ENCODE peak calls at places on chromosomes 7 and 10, in four cellular contexts. One of them, this sample, is unnamed.

GRCh38 chr10:44372181-44372580 is 12.7 kb downstream of the CXCL12 start:
- DNase-seq in IMR-90: no peak
- DNase-seq in H1: no peak
- DNase-seq in mesendoderm: no peak
- DNase-seq in this sample: no peak

GRCh38 chr7:102431617-102432298 is 1.6 kb upstream of the ORAI2 start:
- DNase-seq in IMR-90: no peak
- DNase-seq in H1: no peak
- DNase-seq in mesendoderm: peak; percentile 70
- DNase-seq in this sample: peak; percentile 41

GRCh38 chr7:116443101-116443523 is 56.4 kb upstream of the CAV2 start:
- DNase-seq in mesendoderm: peak; percentile 54
- DNase-seq in IMR-90: peak; percentile 97
- DNase-seq in H1: no peak
- DNase-seq in this sample: no peak

GRCh38 chr7:84372155-84372621 is 177.6 kb upstream of the SEMA3A start:
- DNase-seq in H1: no peak
- DNase-seq in IMR-90: peak; percentile 98
- DNase-seq in mesendoderm: no peak
- DNase-seq in this sample: no peak

GRCh38 chr10:45420453-45421192 is 46.6 kb downstream of the ALOX5 start:
- DNase-seq in mesendoderm: no peak
- DNase-seq in IMR-90: peak; percentile 52
- DNase-seq in H1: no peak
- DNase-seq in this sample: no peak

GRCh38 chr7:131521651-131522163 is 34.7 kb downstream of the PODXL start:
- DNase-seq in mesendoderm: peak; percentile 91
- DNase-seq in H1: no peak
- DNase-seq in IMR-90: no peak
- DNase-seq in this sample: peak; percentile 65

GRCh38 chr10:107546239-107546638 is 381.7 kb upstream of the SORCS1 start:
- DNase-seq in mesendoderm: peak; percentile 19
- DNase-seq in IMR-90: peak; percentile 33
- DNase-seq in H1: no peak
- DNase-seq in this sample: no peak

GRCh38 chr7:157688439-157689268 is 351.9 kb downstream of the DNAJB6 start:
- DNase-seq in mesendoderm: peak; percentile 83
- DNase-seq in IMR-90: no peak
- DNase-seq in H1: no peak
- DNase-seq in this sample: peak; percentile 78

GRCh38 chr10:118983263-118983662 is 46.3 kb upstream of the NANOS1 start:
- DNase-seq in IMR-90: no peak
- DNase-seq in mesendoderm: no peak
- DNase-seq in H1: no peak
- DNase-seq in this sample: peak; percentile 19

GRCh38 chr10:128697437-128697836 is 571.2 kb upstream of the MKI67 start:
- DNase-seq in IMR-90: no peak
- DNase-seq in mesendoderm: no peak
- DNase-seq in H1: no peak
- DNase-seq in this sample: no peak

GRCh38 chr10:116787018-116787674 is 44.8 kb upstream of the HSPA12A start:
- DNase-seq in IMR-90: no peak
- DNase-seq in mesendoderm: no peak
- DNase-seq in H1: no peak
- DNase-seq in this sample: no peak

GRCh38 chr10:1411956-1412355 is 325.4 kb downstream of the ADARB2 start:
- DNase-seq in mesendoderm: no peak
- DNase-seq in H1: no peak
- DNase-seq in IMR-90: no peak
- DNase-seq in this sample: no peak

GRCh38 chr7:40673285-40673684 is 538.5 kb downstream of the SUGCT start:
- DNase-seq in H1: no peak
- DNase-seq in mesendoderm: no peak
- DNase-seq in IMR-90: peak; percentile 93
- DNase-seq in this sample: no peak

GRCh38 chr7:101728888-101729883 is 88.2 kb upstream of the CUX1 start:
- DNase-seq in IMR-90: peak; percentile 97
- DNase-seq in H1: no peak
- DNase-seq in mesendoderm: no peak
- DNase-seq in this sample: no peak

GRCh38 chr7:2038876-2039728 is 193.6 kb downstream of the MAD1L1 start:
- DNase-seq in IMR-90: no peak
- DNase-seq in mesendoderm: no peak
- DNase-seq in H1: no peak
- DNase-seq in this sample: no peak

GRCh38 chr7:1900847-1901246 is 230.8 kb downstream of the ELFN1 start:
- DNase-seq in IMR-90: no peak
- DNase-seq in H1: no peak
- DNase-seq in mesendoderm: no peak
- DNase-seq in this sample: no peak

GRCh38 chr7:18667466-18667865 is 171.9 kb downstream of the HDAC9 start:
- DNase-seq in IMR-90: peak; percentile 80
- DNase-seq in mesendoderm: peak; percentile 71
- DNase-seq in H1: no peak
- DNase-seq in this sample: no peak

GRCh38 chr7:96075510-96076349 is 246.2 kb downstream of the SLC25A13 start:
- DNase-seq in mesendoderm: peak; percentile 72
- DNase-seq in H1: no peak
- DNase-seq in IMR-90: peak; percentile 56
- DNase-seq in this sample: peak; percentile 68

GRCh38 chr7:116403265-116403664 is 96.3 kb upstream of the CAV2 start:
- DNase-seq in IMR-90: peak; percentile 46
- DNase-seq in H1: no peak
- DNase-seq in mesendoderm: no peak
- DNase-seq in this sample: no peak

GRCh38 chr7:23476286-23477169 is 6.2 kb upstream of the IGF2BP3 start:
- DNase-seq in H1: no peak
- DNase-seq in mesendoderm: peak; percentile 34
- DNase-seq in IMR-90: no peak
- DNase-seq in this sample: no peak

GRCh38 chr7:77989981-77990566 is 191.5 kb downstream of the PHTF2 start:
- DNase-seq in IMR-90: no peak
- DNase-seq in H1: no peak
- DNase-seq in mesendoderm: peak; percentile 75
- DNase-seq in this sample: peak; percentile 71

GRCh38 chr10:131456411-131456810 is 144.9 kb upstream of the TCERG1L start:
- DNase-seq in H1: no peak
- DNase-seq in IMR-90: no peak
- DNase-seq in mesendoderm: no peak
- DNase-seq in this sample: no peak

GRCh38 chr10:14414901-14415300 is 84.2 kb upstream of the FRMD4A start:
- DNase-seq in IMR-90: peak; percentile 85
- DNase-seq in mesendoderm: no peak
- DNase-seq in H1: no peak
- DNase-seq in this sample: no peak

GRCh38 chr7:123660514-123661354 is 5.1 kb downstream of the LMOD2 start:
- DNase-seq in mesendoderm: peak; percentile 35
- DNase-seq in H1: no peak
- DNase-seq in IMR-90: no peak
- DNase-seq in this sample: no peak

GRCh38 chr7:142243823-142244222 is 14.0 kb downstream of the PRSS58 start:
- DNase-seq in mesendoderm: no peak
- DNase-seq in H1: no peak
- DNase-seq in IMR-90: no peak
- DNase-seq in this sample: no peak

DNA sequence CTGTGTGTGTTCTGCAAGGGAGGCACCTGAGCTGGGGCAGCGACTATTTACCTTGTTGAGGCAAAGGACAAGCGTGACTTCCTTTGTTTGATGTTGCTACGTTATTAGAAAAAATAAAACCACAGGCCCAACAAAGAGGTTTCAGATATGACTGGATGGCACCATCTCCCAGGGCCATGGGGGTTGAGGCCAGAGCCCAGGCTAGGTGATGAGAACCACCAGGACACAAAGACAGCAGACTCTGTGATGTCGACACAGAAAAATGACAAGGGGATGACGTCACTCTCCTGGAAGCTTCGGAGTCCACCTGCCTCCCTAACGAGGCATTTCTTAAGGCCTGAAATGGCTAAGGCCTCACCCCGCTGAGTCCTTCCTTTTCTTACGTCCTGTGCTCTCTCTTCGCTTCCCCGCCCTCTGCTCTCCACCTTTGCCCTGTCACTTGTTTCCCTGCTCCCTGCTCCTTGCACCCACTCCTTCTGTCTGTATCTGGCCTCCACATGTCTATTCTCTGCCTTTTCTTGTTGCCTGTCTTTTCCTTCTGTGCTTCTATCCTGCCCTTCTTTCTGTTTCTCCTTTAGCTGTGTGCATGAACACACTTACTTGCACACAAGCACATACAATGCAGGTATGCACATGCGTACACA is 82.9 kb upstream of the ADRB1 start:
- DNase-seq in IMR-90: no peak
- DNase-seq in mesendoderm: peak; percentile 94
- DNase-seq in H1: peak; percentile 10
- DNase-seq in this sample: no peak
- H2BK15ac ChIP-seq in IMR-90: no peak overlapping the region
- H2BK15ac ChIP-seq in mesendoderm: no peak overlapping the region
- H2BK15ac ChIP-seq in H1: no peak overlapping the region
- H2BK15ac ChIP-seq in this sample: no peak overlapping the region

DNA sequence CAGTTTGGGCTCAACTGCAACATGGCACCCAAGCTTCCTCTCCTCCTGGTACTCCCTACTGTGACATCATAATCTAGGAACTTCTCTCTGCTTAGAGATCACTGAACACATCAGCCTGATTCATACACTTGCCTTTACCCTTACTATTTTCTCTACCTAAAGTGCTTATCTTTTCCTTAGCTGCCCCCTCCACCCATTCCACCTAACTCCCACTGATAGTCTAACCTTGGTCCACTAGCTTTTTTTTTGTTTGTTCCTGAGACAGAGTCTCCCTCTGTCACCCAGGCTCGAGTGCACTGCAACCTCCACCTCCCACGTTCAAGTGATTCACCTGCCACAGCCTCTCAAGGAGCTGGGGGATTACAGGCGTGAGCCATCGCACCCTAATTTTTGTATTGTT is 15.9 kb downstream of the CUL2 start:
- DNase-seq in IMR-90: peak; percentile 63
- DNase-seq in H1: no peak
- DNase-seq in mesendoderm: no peak
- DNase-seq in this sample: no peak
- H4K8ac ChIP-seq in IMR-90: no peak overlapping the region
- H4K8ac ChIP-seq in H1: no peak overlapping the region
- H4K8ac ChIP-seq in mesendoderm: no peak overlapping the region
- H4K8ac ChIP-seq in this sample: no peak overlapping the region

DNA sequence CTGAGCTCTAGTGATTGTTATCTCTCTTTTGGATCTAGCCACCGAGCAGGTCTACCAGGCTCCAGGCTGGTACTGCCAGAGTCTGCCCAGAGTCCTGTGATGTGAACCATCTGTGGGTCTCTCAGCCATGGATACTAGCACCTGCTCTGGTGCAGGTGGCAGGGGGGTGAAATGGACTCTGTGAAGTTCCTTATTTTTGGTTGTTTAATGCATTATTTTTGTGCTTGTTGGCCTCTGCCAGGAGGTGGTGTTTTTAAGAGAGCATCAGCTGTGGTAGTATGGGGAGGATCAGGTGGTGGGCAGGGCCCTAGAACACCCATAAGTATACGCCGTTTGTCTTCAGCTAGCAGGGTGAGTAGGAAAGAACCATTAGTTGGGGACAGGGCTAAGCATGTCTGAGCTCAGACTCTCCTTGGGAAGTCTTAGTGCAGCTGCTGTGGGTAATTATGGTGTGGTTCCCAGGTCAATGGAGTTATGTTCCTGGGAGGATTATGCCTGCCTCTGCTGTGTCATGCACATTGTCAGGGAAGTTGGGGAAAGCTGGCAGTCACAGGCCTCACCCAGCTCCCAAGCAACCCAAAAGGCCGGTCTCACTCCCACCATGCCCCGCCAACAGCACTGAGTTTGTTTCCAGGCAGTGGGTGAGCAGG is 81.8 kb downstream of the NPSR1 start:
- DNase-seq in mesendoderm: no peak
- DNase-seq in IMR-90: no peak
- DNase-seq in H1: no peak
- DNase-seq in this sample: no peak
- H4K5ac ChIP-seq in mesendoderm: no peak overlapping the region
- H4K5ac ChIP-seq in IMR-90: no peak overlapping the region
- H4K5ac ChIP-seq in H1: no peak overlapping the region
- H4K5ac ChIP-seq in this sample: no peak overlapping the region

GRCh38 chr7:100374601-100375000 is 1.3 kb downstream of the PILRA start:
- DNase-seq in IMR-90: no peak
- DNase-seq in H1: no peak
- DNase-seq in mesendoderm: no peak
- DNase-seq in this sample: no peak

GRCh38 chr7:100372694-100373093 is 593 bp upstream of the PILRA start:
- DNase-seq in H1: no peak
- DNase-seq in mesendoderm: no peak
- DNase-seq in IMR-90: no peak
- DNase-seq in this sample: no peak

GRCh38 chr7:100372256-100372655 is 1.0 kb upstream of the PILRA start:
- DNase-seq in H1: no peak
- DNase-seq in mesendoderm: peak; percentile 47
- DNase-seq in IMR-90: peak; percentile 69
- DNase-seq in this sample: no peak

GRCh38 chr7:100371561-100372171 is 1.6 kb upstream of the PILRA start:
- DNase-seq in IMR-90: no peak
- DNase-seq in mesendoderm: peak; percentile 24
- DNase-seq in H1: no peak
- DNase-seq in this sample: no peak

GRCh38 chr7:100373261-100373831 is at the start of gene PILRA:
- DNase-seq in H1: no peak
- DNase-seq in IMR-90: no peak
- DNase-seq in mesendoderm: no peak
- DNase-seq in this sample: no peak
- H2BK15ac ChIP-seq in H1: no peak within 1 kb of the TSS
- H2BK15ac ChIP-seq in IMR-90: no peak within 1 kb of the TSS
- H2BK15ac ChIP-seq in mesendoderm: no peak within 1 kb of the TSS
- H2BK15ac ChIP-seq in this sample: no peak within 1 kb of the TSS

GRCh38 chr7:32639122-32639521 is 143.8 kb downstream of the AVL9 start:
- DNase-seq in H1: no peak
- DNase-seq in mesendoderm: no peak
- DNase-seq in IMR-90: no peak
- DNase-seq in this sample: no peak

GRCh38 chr7:32648408-32649156 is 153.3 kb downstream of the AVL9 start:
- DNase-seq in mesendoderm: no peak
- DNase-seq in IMR-90: no peak
- DNase-seq in H1: no peak
- DNase-seq in this sample: no peak

GRCh38 chr7:32643194-32643593 is 147.9 kb downstream of the AVL9 start:
- DNase-seq in mesendoderm: no peak
- DNase-seq in IMR-90: no peak
- DNase-seq in H1: no peak
- DNase-seq in this sample: no peak
- H4K8ac ChIP-seq in mesendoderm: no peak overlapping the region
- H4K8ac ChIP-seq in IMR-90: no peak overlapping the region
- H4K8ac ChIP-seq in H1: no peak overlapping the region
- H4K8ac ChIP-seq in this sample: no peak overlapping the region